ENCODE peak calls at places on chromosomes 7 and 10, in four cellular contexts. V, X, L and C are unnamed samples.

GRCh38 chr10:21519981-21520436 is 5.5 kb downstream of the SKIDA1 start:
- DNase-seq in V (peak), L (peak), X (peak), C (no peak)

GRCh38 chr10:133276435-133277201 is at the start of gene ADAM8:
- DNase-seq in X (no peak), L (no peak), V (peak), C (no peak)

GRCh38 chr10:93406367-93407145 is 75.6 kb downstream of the MYOF start:
- DNase-seq in X (peak), L (peak), V (no peak), C (peak)

GRCh38 chr10:43126759-43127424 is 11.4 kb upstream of the CSGALNACT2 start:
- DNase-seq in V (no peak), L (no peak), X (no peak), C (no peak)

GRCh38 chr10:72087969-72088878 is at the start of gene SPOCK2:
- DNase-seq in L (no peak), V (peak), X (no peak), C (no peak)

GRCh38 chr10:1370298-1370697 is 314.1 kb downstream of the WDR37 start:
- DNase-seq in X (no peak), L (no peak), V (no peak), C (no peak)

GRCh38 chr10:46017733-46018132 is 12.7 kb downstream of the NCOA4 start:
- DNase-seq in L (no peak), X (no peak), V (no peak), C (no peak)

GRCh38 chr7:117873056-117873932 is at the start of gene CTTNBP2:
- DNase-seq in X (peak), V (peak), L (peak), C (peak)

GRCh38 chr7:104363355-104363754 is 35.0 kb downstream of the LHFPL3 start:
- DNase-seq in L (no peak), X (no peak), V (no peak), C (no peak)

GRCh38 chr10:127044191-127044590 is 139.0 kb downstream of the DOCK1 start:
- DNase-seq in V (peak), L (no peak), X (peak), C (peak)

GRCh38 chr7:9981950-9982349 is 991.7 kb upstream of the PHF14 start:
- DNase-seq in V (no peak), X (no peak), L (peak), C (no peak)

GRCh38 chr10:104452977-104453376 is 99.3 kb downstream of the CFAP58 start:
- DNase-seq in V (no peak), L (no peak), X (no peak), C (no peak)

DNA sequence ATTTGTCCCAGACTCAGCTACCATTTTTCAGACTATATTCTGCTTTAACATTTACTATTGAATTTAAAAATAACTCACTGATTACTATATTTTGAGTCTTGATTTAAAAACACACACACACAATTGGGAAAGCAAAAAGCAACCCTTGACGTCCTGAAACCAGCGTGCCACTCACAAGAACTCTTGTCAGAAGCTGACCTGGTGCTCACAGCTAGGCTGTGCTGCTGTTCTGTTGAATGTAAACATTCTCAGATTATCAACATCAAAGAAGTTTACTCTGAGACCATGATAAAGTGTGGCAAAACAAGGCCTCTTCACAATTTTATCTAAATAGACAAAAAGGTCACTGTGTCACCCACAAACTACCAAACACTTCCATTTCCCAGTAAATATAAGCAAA is 62.6 kb upstream of the CACNA2D1 start:
- DNase-seq in X (no peak), L (no peak), V (no peak), C (no peak)
- H3K27ac ChIP-seq in X (no peak), L (no peak), V (no peak), C (no peak)

DNA sequence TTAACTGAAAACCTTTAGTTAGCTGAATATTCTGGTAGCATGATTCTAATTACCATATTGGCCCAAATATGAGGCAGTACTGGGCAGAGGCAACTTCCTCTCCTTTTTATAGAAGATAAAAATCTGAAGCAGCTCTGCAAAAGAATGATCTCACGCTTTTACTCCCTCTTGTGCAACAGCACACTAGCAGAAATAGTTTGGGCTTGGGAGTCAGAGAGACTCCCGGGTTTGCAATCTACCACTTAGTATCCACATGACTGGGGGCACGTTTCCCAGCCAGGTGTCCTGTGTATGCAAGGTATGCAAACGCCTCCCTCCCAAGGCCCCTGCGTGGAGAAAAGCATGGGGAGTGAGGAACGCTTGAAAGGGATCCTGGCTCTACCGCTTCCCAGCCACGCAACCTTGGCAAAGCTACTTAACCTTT is 47.2 kb upstream of the RHEB start:
- DNase-seq in X (peak), L (peak), V (no peak), C (peak)
- H3K27ac ChIP-seq in X (no peak), L (no peak), V (no peak), C (no peak)

DNA sequence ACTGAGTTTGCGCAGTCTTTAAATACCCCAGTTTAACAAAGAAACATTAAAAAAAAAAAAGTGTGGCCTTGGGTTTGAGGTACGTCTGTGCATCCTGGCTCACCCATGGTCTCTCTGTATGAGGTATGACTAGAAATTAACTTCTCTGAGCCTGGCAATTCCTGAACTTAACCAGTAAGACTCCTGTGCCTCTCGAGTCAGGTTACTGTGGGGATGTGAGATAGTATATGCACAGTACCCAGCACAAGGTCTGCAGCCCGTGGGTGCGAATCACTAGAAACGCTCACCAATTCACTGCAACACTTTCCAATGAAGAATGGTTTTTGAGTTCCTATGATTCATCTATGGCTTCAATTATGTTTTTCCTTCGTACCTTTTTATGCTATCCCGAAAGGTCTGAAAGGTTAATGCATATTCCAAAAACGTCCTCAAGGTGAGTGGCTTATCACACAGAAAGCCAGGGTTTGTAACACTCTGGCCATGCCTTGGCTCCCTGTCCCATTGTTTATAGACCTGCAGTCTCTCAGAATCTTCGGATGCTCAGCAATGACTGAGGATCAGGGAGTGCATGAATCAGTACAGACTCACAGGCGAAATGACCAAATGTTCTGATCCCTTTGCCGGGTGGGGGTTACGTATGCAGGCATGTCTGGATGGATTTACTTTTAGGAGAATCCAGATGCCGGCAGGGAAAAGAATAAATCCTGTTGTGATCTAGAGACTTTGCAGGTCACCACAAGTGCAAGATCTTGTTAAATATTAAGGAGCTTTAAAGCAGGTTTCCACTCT is 149.7 kb downstream of the SFMBT2 start:
- DNase-seq in L (peak), X (no peak), V (no peak), C (peak)
- H3K27ac ChIP-seq in L (peak), X (no peak), V (peak), C (no peak)

DNA sequence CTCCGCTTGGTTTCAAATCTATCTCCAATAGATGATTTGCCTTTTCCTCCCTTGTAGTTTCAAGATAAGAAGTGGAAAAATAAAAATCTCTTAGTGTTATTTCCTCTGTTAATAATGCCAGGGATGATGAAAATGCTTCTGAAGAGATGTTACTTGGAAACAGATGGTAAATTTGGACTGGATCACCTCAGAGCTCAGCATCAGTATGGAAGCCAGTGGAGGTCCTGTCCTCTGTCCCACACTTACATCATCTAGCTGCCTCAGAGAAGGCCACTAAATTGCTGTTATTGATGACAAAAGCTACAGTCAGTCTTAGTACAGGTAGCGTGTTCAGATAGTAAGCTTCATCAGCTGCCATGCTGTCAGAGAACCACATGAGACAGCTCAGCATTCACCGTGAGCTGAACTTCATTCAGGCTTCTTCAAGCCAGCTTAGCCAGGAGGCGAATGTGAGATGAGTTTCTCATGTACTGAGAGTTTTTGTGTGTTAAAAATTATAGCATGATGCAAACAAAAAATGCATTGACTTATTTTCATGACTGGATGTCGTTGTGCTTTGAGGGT is 246.9 kb downstream of the CELF2 start:
- DNase-seq in L (no peak), V (no peak), X (no peak), C (no peak)
- H3K27ac ChIP-seq in L (no peak), V (no peak), X (no peak), C (no peak)

DNA sequence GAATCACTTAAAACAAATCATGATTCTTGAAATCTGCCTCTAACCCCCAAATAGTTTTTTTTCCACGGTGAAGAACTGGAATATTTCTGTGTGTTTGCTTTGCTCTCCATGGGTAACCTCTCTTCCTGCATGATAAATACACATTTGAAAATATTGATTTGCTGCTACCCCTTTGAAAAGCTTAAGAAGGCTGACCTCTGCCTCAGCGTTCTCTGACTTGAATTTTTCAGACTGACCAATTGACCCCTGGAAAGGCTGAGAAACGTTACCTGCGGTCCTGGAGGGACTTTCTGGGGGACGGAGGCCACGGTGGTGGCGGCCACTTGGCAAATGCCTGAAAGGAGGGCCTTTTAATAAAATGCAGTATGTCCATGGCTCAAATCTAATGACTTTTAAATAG is 520.2 kb downstream of the LRMDA start:
- DNase-seq in X (no peak), V (no peak), L (no peak), C (no peak)
- H3K27ac ChIP-seq in X (no peak), V (no peak), L (no peak), C (no peak)

DNA sequence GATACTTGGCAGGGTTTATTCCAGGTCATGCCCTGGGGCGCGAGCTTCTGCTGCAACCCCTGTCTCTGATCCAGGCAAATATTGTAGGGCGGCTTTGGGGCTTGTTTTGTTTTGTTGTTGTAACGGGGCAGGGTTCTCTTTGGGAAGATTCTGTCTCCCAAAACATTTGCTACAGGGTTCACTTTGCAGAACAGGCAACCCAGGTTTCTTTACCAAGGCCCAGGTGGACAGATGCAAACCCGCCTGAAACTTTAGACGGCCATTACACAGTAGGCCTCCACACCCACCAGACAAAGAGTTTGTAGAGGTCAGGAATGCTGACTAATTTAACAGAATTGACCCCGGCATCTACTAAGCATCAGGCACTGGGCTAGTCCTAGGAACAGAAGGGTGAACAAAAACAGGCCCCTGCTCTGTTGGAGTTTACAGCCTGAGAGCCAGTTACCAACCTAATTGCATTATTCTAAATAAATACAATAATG is 570 bp upstream of the CDCA7L start:
- DNase-seq in X (no peak), L (no peak), V (no peak), C (no peak)
- H3K27ac ChIP-seq in X (peak), L (peak), V (peak), C (no peak)

DNA sequence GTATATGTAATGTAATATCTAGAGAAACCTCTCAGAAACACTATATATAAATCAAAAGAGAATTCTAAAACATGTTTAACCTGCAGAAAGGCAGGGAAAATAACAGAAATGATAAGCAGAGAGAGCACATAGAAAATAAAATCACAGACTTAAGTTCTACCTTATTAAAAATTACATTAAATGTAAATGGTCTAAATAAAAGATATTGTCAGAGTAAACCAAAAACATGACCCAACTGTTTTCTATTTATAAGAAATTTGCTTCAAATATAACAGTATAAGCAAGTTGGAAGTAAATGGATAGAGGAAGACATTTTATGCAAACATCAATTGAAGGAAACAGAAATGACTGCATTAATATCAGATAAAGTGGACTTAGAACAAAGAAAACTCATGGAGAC is 43.4 kb downstream of the HECTD2 start:
- DNase-seq in L (no peak), X (no peak), V (no peak), C (no peak)
- H3K27ac ChIP-seq in L (no peak), X (no peak), V (no peak), C (no peak)

DNA sequence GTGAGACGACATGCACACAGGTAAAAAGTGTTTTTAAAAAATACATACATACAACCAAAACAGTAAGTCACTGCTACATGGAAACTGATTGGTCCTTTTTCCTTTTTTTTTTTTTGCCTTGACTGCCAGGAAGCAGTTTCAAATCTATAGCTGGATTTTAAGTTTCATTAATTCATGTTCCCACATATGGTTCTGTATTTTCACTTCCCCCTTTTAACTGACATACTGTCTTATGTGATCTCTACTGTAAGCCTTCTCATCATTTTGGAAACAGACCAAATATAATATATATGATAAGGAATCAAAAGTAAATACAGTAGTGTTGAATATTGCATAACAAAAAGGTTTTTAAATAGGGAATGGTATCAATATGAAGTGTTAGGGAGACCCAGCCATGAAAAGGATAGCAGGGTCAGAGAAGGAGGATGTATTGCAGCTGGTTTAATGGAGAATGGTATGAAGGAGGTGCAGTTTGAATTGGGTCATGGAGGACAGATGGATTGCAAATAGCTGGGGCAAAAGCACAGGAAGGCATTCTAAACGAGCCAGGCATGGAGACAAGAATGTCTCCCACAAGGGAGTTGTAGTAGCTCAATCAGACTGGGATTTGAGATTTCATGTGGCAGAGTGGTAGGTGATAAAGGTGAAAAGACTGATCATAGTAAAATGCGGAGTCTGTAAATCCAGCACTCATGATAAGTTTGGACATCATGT is 5.4 kb downstream of the CAV1 start:
- DNase-seq in X (no peak), V (no peak), L (no peak), C (no peak)
- H3K27ac ChIP-seq in X (peak), V (no peak), L (no peak), C (no peak)